ENCODE peak calls at places on chromosomes 11 and 22, in six cellular contexts. G is uterus, C is bronchial epithelial cell, N is upper lobe of right lung, K is MM.1S, W is suprapubic skin. P is an unnamed sample. For H3K36me3, the result is how much of the 10 kb centered on the place peaks cover.

GRCh38 chr11:9757809-9758675 is 94.2 kb downstream of the SWAP70 start:
- DNase-seq in G (peak), C (peak), N (peak), K (peak), W (peak), P (peak)

GRCh38 chr11:2750601-2751522 is 51.1 kb upstream of the KCNQ1OT1 start:
- DNase-seq in G (peak), C (no peak), N (peak), K (no peak), W (no peak), P (no peak)

GRCh38 chr11:125141178-125141577 is 23.4 kb upstream of the PKNOX2 start:
- DNase-seq in G (no peak), C (no peak), N (no peak), K (no peak), W (no peak), P (no peak)

GRCh38 chr11:123111465-123111864 is 49.5 kb upstream of the HSPA8 start:
- DNase-seq in G (no peak), C (peak), N (no peak), K (peak), W (no peak), P (peak)

GRCh38 chr11:12377824-12378593 is 638 bp downstream of the PARVA start:
- DNase-seq in G (peak), C (peak), N (peak), K (no peak), W (peak), P (peak)

GRCh38 chr11:106399075-106399500 is 321.6 kb downstream of the AASDHPPT start:
- DNase-seq in G (peak), C (peak), N (no peak), K (no peak), W (no peak), P (no peak)

GRCh38 chr22:36924151-36924698 is 10.8 kb downstream of the CSF2RB start:
- DNase-seq in G (no peak), C (no peak), N (no peak), K (no peak), W (no peak), P (no peak)

GRCh38 chr11:67053896-67054850 is 2.5 kb upstream of the RHOD start:
- DNase-seq in G (peak), C (peak), N (peak), K (peak), W (no peak), P (peak)

GRCh38 chr11:76788661-76789442 is 5.7 kb downstream of the TSKU start:
- DNase-seq in G (peak), C (peak), N (peak), K (no peak), W (peak), P (no peak)

GRCh38 chr11:89361738-89362137 is 129.4 kb downstream of the NOX4 start:
- DNase-seq in G (no peak), C (no peak), N (no peak), K (no peak), W (no peak), P (no peak)

GRCh38 chr11:94775576-94776327 is 7.6 kb downstream of the AMOTL1 start:
- DNase-seq in G (no peak), C (no peak), N (no peak), K (no peak), W (no peak), P (no peak)

GRCh38 chr22:26656896-26657851 is at the start of gene MIAT:
- DNase-seq in G (no peak), C (no peak), N (peak), K (peak), W (no peak), P (peak)

GRCh38 chr22:37655252-37655563 is 3.3 kb upstream of the PDXP start:
- DNase-seq in G (no peak), C (no peak), N (no peak), K (no peak), W (no peak), P (no peak)

GRCh38 chr11:69903206-69903605 is 84.0 kb upstream of the FGF3 start:
- DNase-seq in G (no peak), C (no peak), N (no peak), K (no peak), W (no peak), P (no peak)

GRCh38 chr11:121983901-121984300 is 132.1 kb downstream of the BLID start:
- DNase-seq in G (no peak), C (no peak), N (no peak), K (no peak), W (no peak), P (no peak)

GRCh38 chr11:126072141-126072741 is 9.6 kb upstream of the CDON start:
- DNase-seq in G (no peak), C (peak), N (no peak), K (no peak), W (no peak), P (no peak)

GRCh38 chr11:60363542-60364525 is 14.5 kb upstream of the MS4A7 start:
- DNase-seq in G (peak), C (peak), N (no peak), K (peak), W (no peak), P (peak)

GRCh38 chr22:31130873-31131272 is 8.1 kb downstream of the INPP5J start:
- DNase-seq in G (no peak), C (no peak), N (no peak), K (no peak), W (no peak), P (no peak)

GRCh38 chr11:3802016-3802790 is 4.8 kb upstream of the NUP98 start:
- DNase-seq in G (no peak), C (no peak), N (no peak), K (no peak), W (no peak), P (no peak)

GRCh38 chr11:63868399-63869064 is 29.6 kb downstream of the MARK2 start:
- DNase-seq in G (no peak), C (no peak), N (no peak), K (no peak), W (no peak), P (no peak)

GRCh38 chr11:63867511-63867910 is 28.6 kb downstream of the MARK2 start:
- DNase-seq in G (no peak), C (no peak), N (no peak), K (no peak), W (no peak), P (no peak)

GRCh38 chr11:63866211-63866610 is 27.3 kb downstream of the MARK2 start:
- DNase-seq in G (no peak), C (peak), N (peak), K (peak), W (peak), P (peak)

GRCh38 chr11:63858628-63859550 is 20.0 kb downstream of the MARK2 start:
- DNase-seq in G (peak), C (no peak), N (no peak), K (no peak), W (no peak), P (no peak)

GRCh38 chr11:63862923-63863322 is 24.0 kb downstream of the MARK2 start:
- DNase-seq in G (no peak), C (no peak), N (no peak), K (no peak), W (no peak), P (peak)
- H3K36me3 ChIP-seq in G (under half), C (under half), N (under half), K (under half), W (under half), P (under half)

GRCh38 chr22:41334951-41335635 is 33.8 kb downstream of the ZC3H7B start:
- DNase-seq in G (no peak), C (no peak), N (no peak), K (no peak), W (no peak), P (no peak)
- H3K36me3 ChIP-seq in G (under half), C (under half), N (half or more), K (under half), W (half or more), P (under half)

GRCh38 chr11:46766656-46767055 is 47.6 kb downstream of the F2 start:
- DNase-seq in G (no peak), C (no peak), N (no peak), K (no peak), W (no peak), P (no peak)

DNA sequence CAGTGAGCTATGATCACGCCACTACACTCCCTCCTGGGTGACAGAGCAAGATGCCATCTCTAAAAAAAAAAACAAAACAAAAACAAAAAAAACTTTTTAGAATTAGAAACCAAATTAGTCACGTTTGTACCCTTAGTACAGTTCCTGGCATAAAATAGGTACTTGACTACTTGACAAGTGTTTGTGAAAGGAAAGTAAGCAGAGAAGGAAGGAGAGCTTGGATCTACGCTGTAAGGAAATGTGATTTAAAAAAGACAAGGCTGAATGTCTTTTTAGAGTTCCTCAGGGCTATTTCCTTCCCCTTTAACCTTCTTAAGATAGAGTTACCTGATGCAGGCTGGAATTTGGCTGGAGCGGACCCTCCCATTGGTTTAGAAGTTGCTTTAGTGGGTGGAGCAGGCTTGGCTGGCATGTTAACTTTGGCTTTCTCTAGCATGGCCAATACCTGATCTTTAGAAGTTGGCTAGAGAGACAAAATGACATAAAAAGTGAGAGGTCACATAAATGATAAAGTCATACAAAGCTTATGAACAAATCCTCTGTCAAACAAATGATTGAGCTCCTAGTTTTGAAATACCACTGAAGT is 50.7 kb downstream of the F2 start:
- DNase-seq in G (no peak), C (no peak), N (no peak), K (no peak), W (no peak), P (no peak)
- H3K36me3 ChIP-seq in G (under half), C (under half), N (half or more), K (under half), W (half or more), P (under half)

GRCh38 chr11:63822438-63822837 is 9.2 kb downstream of the SPINDOC start:
- DNase-seq in G (no peak), C (peak), N (no peak), K (no peak), W (no peak), P (no peak)
- H3K36me3 ChIP-seq in G (under half), C (under half), N (half or more), K (under half), W (half or more), P (under half)

GRCh38 chr22:41661088-41661487 is 27.6 kb downstream of the SNU13 start:
- DNase-seq in G (no peak), C (no peak), N (no peak), K (no peak), W (no peak), P (no peak)
- H3K36me3 ChIP-seq in G (under half), C (under half), N (half or more), K (under half), W (half or more), P (half or more)

DNA sequence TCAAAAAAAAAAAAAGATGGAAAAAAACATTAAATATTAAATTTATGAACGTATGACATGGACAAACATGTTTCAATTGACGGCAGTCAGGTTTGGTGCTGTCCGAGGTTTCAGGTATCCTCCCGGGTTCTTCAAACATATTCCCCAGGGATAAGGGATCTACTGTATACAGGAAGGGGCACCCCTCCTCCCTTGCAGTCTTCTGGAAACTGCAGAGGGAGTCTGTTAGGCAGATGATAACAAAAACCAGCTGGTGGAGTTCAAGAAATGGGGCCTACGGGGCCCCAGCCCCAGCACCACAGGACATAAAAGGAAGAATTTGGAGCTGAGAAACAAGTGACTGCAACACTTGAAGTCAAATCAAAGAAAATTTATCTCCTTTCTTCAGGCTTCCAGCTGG is 32.2 kb downstream of the SNU13 start:
- DNase-seq in G (no peak), C (no peak), N (no peak), K (no peak), W (no peak), P (no peak)
- H3K36me3 ChIP-seq in G (under half), C (under half), N (half or more), K (under half), W (half or more), P (half or more)

P was measured in CD4-positive, alpha-beta memory T cell.